ENCODE peak calls at places on chromosomes 16 and 17, in eight cellular contexts. One of them, this sample, is unnamed.

GRCh38 chr17:55308613-55309332 is 44.0 kb downstream of the HLF start:
- DNase-seq in HCT116: no peak
- DNase-seq in GM23248: no peak
- DNase-seq in MM.1S: no peak
- DNase-seq in mesenchymal stem cell: no peak
- DNase-seq in OCI-LY7: no peak
- DNase-seq in neural progenitor cell: no peak
- DNase-seq in K562: no peak
- DNase-seq in this sample: no peak

GRCh38 chr17:80008383-80008840 is 27.3 kb downstream of the TBC1D16 start:
- DNase-seq in neural progenitor cell: peak; percentile 79
- DNase-seq in K562: peak; percentile 84
- DNase-seq in GM23248: peak; percentile 82
- DNase-seq in MM.1S: peak; percentile 68
- DNase-seq in mesenchymal stem cell: peak; percentile 69
- DNase-seq in OCI-LY7: peak; percentile 83
- DNase-seq in HCT116: peak; percentile 61
- DNase-seq in this sample: peak; percentile 8

GRCh38 chr16:7014756-7015155 is 317.9 kb upstream of the RBFOX1 start:
- DNase-seq in GM23248: no peak
- DNase-seq in K562: no peak
- DNase-seq in neural progenitor cell: no peak
- DNase-seq in mesenchymal stem cell: no peak
- DNase-seq in MM.1S: no peak
- DNase-seq in HCT116: no peak
- DNase-seq in OCI-LY7: no peak
- DNase-seq in this sample: no peak

GRCh38 chr16:51419768-51420167 is 268.7 kb upstream of the SALL1 start:
- DNase-seq in OCI-LY7: no peak
- DNase-seq in neural progenitor cell: no peak
- DNase-seq in K562: no peak
- DNase-seq in MM.1S: peak; percentile 57
- DNase-seq in mesenchymal stem cell: no peak
- DNase-seq in HCT116: no peak
- DNase-seq in GM23248: peak; percentile 11
- DNase-seq in this sample: no peak

GRCh38 chr17:79080761-79081290 is 6.2 kb downstream of the ENGASE start:
- DNase-seq in GM23248: no peak
- DNase-seq in K562: no peak
- DNase-seq in mesenchymal stem cell: no peak
- DNase-seq in neural progenitor cell: no peak
- DNase-seq in MM.1S: no peak
- DNase-seq in HCT116: no peak
- DNase-seq in OCI-LY7: no peak
- DNase-seq in this sample: no peak

GRCh38 chr16:88197481-88198456 is 185.0 kb upstream of the ZNF469 start:
- DNase-seq in GM23248: peak; percentile 12
- DNase-seq in MM.1S: no peak
- DNase-seq in HCT116: no peak
- DNase-seq in OCI-LY7: no peak
- DNase-seq in neural progenitor cell: no peak
- DNase-seq in mesenchymal stem cell: no peak
- DNase-seq in K562: no peak
- DNase-seq in this sample: no peak

GRCh38 chr16:53754938-53755910 is 51.3 kb downstream of the FTO start:
- DNase-seq in HCT116: no peak
- DNase-seq in GM23248: peak; percentile 72
- DNase-seq in OCI-LY7: no peak
- DNase-seq in K562: peak; percentile 58
- DNase-seq in neural progenitor cell: no peak
- DNase-seq in MM.1S: no peak
- DNase-seq in mesenchymal stem cell: peak; percentile 60
- DNase-seq in this sample: peak; percentile 84

GRCh38 chr16:53892155-53892554 is 188.2 kb downstream of the FTO start:
- DNase-seq in GM23248: peak; percentile 70
- DNase-seq in OCI-LY7: peak; percentile 27
- DNase-seq in K562: peak; percentile 66
- DNase-seq in MM.1S: peak; percentile 25
- DNase-seq in mesenchymal stem cell: peak; percentile 77
- DNase-seq in HCT116: peak; percentile 22
- DNase-seq in neural progenitor cell: peak; percentile 68
- DNase-seq in this sample: peak; percentile 57

GRCh38 chr16:67040906-67041305 is 12.0 kb downstream of the CBFB start:
- DNase-seq in K562: no peak
- DNase-seq in neural progenitor cell: no peak
- DNase-seq in OCI-LY7: no peak
- DNase-seq in GM23248: peak; percentile 18
- DNase-seq in HCT116: no peak
- DNase-seq in MM.1S: no peak
- DNase-seq in mesenchymal stem cell: no peak
- DNase-seq in this sample: peak; percentile 82

GRCh38 chr16:47779201-47780016 is 318.3 kb downstream of the PHKB start:
- DNase-seq in HCT116: no peak
- DNase-seq in GM23248: peak; percentile 45
- DNase-seq in K562: peak; percentile 65
- DNase-seq in MM.1S: peak; percentile 57
- DNase-seq in neural progenitor cell: no peak
- DNase-seq in mesenchymal stem cell: peak; percentile 22
- DNase-seq in OCI-LY7: no peak
- DNase-seq in this sample: peak; percentile 29

GRCh38 chr17:80944326-80944725 is 47.3 kb upstream of the CHMP6 start:
- DNase-seq in neural progenitor cell: no peak
- DNase-seq in OCI-LY7: no peak
- DNase-seq in GM23248: no peak
- DNase-seq in mesenchymal stem cell: no peak
- DNase-seq in K562: no peak
- DNase-seq in MM.1S: no peak
- DNase-seq in HCT116: no peak
- DNase-seq in this sample: no peak

GRCh38 chr17:74959826-74960738 is 12.5 kb downstream of the HID1 start:
- DNase-seq in GM23248: peak; percentile 75
- DNase-seq in K562: peak; percentile 69
- DNase-seq in neural progenitor cell: no peak
- DNase-seq in OCI-LY7: no peak
- DNase-seq in HCT116: no peak
- DNase-seq in mesenchymal stem cell: no peak
- DNase-seq in MM.1S: no peak
- DNase-seq in this sample: peak; percentile 23

GRCh38 chr17:64326420-64327054 is 63.5 kb upstream of the TEX2 start:
- DNase-seq in HCT116: no peak
- DNase-seq in OCI-LY7: no peak
- DNase-seq in K562: no peak
- DNase-seq in MM.1S: no peak
- DNase-seq in mesenchymal stem cell: peak; percentile 29
- DNase-seq in neural progenitor cell: no peak
- DNase-seq in GM23248: peak; percentile 82
- DNase-seq in this sample: peak; percentile 53

GRCh38 chr16:67399218-67399733 is 6.0 kb upstream of the TPPP3 start:
- DNase-seq in MM.1S: no peak
- DNase-seq in HCT116: no peak
- DNase-seq in mesenchymal stem cell: peak; percentile 50
- DNase-seq in OCI-LY7: peak; percentile 52
- DNase-seq in GM23248: peak; percentile 48
- DNase-seq in K562: peak; percentile 75
- DNase-seq in neural progenitor cell: peak; percentile 90
- DNase-seq in this sample: no peak

GRCh38 chr16:88448461-88449266 is 4.4 kb upstream of the ZFPM1 start:
- DNase-seq in OCI-LY7: peak; percentile 35
- DNase-seq in HCT116: no peak
- DNase-seq in MM.1S: no peak
- DNase-seq in mesenchymal stem cell: no peak
- DNase-seq in GM23248: no peak
- DNase-seq in K562: no peak
- DNase-seq in neural progenitor cell: no peak
- DNase-seq in this sample: no peak

GRCh38 chr16:4488486-4488967 is 12.3 kb downstream of the HMOX2 start:
- DNase-seq in mesenchymal stem cell: peak; percentile 64
- DNase-seq in OCI-LY7: no peak
- DNase-seq in neural progenitor cell: no peak
- DNase-seq in HCT116: no peak
- DNase-seq in GM23248: peak; percentile 38
- DNase-seq in K562: no peak
- DNase-seq in MM.1S: no peak
- DNase-seq in this sample: no peak

GRCh38 chr16:26795184-26795583 is 271.5 kb upstream of the C16orf82 start:
- DNase-seq in OCI-LY7: peak; percentile 87
- DNase-seq in MM.1S: no peak
- DNase-seq in mesenchymal stem cell: no peak
- DNase-seq in HCT116: no peak
- DNase-seq in K562: peak; percentile 12
- DNase-seq in GM23248: no peak
- DNase-seq in neural progenitor cell: peak; percentile 56
- DNase-seq in this sample: no peak

DNA sequence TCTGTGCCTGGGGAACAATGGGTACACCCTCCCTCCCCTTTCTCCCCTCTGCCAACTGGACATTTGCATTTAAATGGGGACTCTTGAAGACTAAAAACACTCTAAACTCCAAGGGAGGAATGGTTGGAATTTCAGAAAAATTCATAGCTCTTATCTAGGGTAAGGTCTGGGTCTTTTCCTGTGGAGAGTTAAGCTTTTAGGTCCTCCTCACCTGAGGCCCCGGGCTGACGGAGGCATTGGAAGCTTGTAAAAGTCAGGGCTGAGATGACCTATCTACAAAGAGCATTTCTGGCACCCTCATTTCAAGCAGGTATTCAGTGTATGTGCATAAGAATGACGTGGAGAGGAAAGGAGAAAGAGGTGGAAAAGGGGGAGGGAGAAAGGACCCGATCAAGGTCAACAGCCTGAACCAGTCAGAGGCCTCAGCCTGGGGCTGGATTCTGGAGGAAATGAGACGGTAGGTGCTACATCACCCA is 78.0 kb downstream of the RAP1GAP2 start:
- DNase-seq in HCT116: no peak
- DNase-seq in GM23248: no peak
- DNase-seq in MM.1S: no peak
- DNase-seq in K562: no peak
- DNase-seq in neural progenitor cell: peak; percentile 33
- DNase-seq in mesenchymal stem cell: no peak
- DNase-seq in OCI-LY7: no peak
- DNase-seq in this sample: no peak
- H3K4me1 ChIP-seq in HCT116: peaks cover 2% of the 10 kb centered on the region
- H3K4me1 ChIP-seq in GM23248: no peaks in the 10 kb centered on the region
- H3K4me1 ChIP-seq in MM.1S: no peaks in the 10 kb centered on the region
- H3K4me1 ChIP-seq in K562: no peaks in the 10 kb centered on the region
- H3K4me1 ChIP-seq in neural progenitor cell: peaks cover 34% of the 10 kb centered on the region
- H3K4me1 ChIP-seq in mesenchymal stem cell: no peaks in the 10 kb centered on the region
- H3K4me1 ChIP-seq in OCI-LY7: peaks cover 12% of the 10 kb centered on the region
- H3K4me1 ChIP-seq in this sample: no peaks in the 10 kb centered on the region

GRCh38 chr17:82972836-82973372 is 106.5 kb upstream of the METRNL start:
- DNase-seq in MM.1S: no peak
- DNase-seq in mesenchymal stem cell: no peak
- DNase-seq in HCT116: no peak
- DNase-seq in OCI-LY7: no peak
- DNase-seq in neural progenitor cell: no peak
- DNase-seq in GM23248: no peak
- DNase-seq in K562: no peak
- DNase-seq in this sample: no peak

GRCh38 chr17:82976982-82977488 is 102.4 kb upstream of the METRNL start:
- DNase-seq in GM23248: no peak
- DNase-seq in MM.1S: no peak
- DNase-seq in mesenchymal stem cell: no peak
- DNase-seq in OCI-LY7: no peak
- DNase-seq in HCT116: no peak
- DNase-seq in K562: no peak
- DNase-seq in neural progenitor cell: no peak
- DNase-seq in this sample: no peak

GRCh38 chr17:82973456-82974135 is 105.8 kb upstream of the METRNL start:
- DNase-seq in HCT116: no peak
- DNase-seq in neural progenitor cell: no peak
- DNase-seq in GM23248: no peak
- DNase-seq in OCI-LY7: no peak
- DNase-seq in mesenchymal stem cell: no peak
- DNase-seq in MM.1S: no peak
- DNase-seq in K562: no peak
- DNase-seq in this sample: no peak

GRCh38 chr17:82977586-82977985 is 101.8 kb upstream of the METRNL start:
- DNase-seq in K562: no peak
- DNase-seq in mesenchymal stem cell: no peak
- DNase-seq in OCI-LY7: no peak
- DNase-seq in MM.1S: no peak
- DNase-seq in GM23248: no peak
- DNase-seq in neural progenitor cell: no peak
- DNase-seq in HCT116: no peak
- DNase-seq in this sample: no peak

DNA sequence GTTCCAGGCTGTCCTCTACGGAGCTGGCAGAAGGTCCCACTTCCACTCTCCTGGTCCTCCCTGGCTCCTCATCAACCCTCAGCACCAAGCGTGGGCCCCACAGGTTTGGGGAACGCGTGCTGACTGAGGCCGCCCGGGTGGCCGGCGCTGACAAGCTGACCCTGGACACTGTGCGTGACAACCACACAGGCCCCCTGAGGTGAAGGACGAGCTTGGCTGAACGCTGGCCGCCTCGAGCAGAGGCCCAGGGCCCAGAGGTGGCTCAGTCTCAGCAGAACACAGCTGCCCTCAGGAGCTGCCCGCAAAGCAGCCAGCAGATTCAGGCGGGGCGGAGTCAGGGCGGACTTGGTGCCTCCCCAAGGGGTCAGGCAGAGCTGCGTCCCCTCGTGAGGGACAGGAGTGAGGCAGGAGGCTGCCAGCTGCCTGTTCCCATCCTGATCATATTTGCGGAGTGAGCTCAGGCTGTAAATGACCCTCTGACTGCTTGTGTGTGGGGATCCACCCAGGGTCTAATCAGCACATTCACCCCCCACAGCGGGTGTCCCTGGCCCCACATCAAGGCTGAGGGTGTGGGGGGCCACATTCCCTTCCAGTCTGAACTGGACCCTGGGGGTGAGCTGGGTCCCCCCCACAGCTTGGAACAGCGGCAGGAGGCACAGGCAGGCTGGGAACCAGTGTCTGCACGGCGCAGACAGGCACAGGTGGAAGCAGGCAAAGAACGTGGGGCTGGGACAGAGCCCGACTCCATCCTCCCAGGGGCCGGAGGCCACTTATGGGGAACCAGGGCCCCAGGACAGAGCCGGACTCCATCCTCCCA is 105.1 kb upstream of the METRNL start:
- DNase-seq in K562: no peak
- DNase-seq in OCI-LY7: no peak
- DNase-seq in MM.1S: no peak
- DNase-seq in mesenchymal stem cell: no peak
- DNase-seq in GM23248: no peak
- DNase-seq in neural progenitor cell: no peak
- DNase-seq in HCT116: no peak
- DNase-seq in this sample: no peak
- H3K9me3 ChIP-seq in K562: no peaks in the 10 kb centered on the region
- H3K9me3 ChIP-seq in OCI-LY7: no peaks in the 10 kb centered on the region
- H3K9me3 ChIP-seq in MM.1S: no peaks in the 10 kb centered on the region
- H3K9me3 ChIP-seq in mesenchymal stem cell: no peaks in the 10 kb centered on the region
- H3K9me3 ChIP-seq in GM23248: no peaks in the 10 kb centered on the region
- H3K9me3 ChIP-seq in neural progenitor cell: no peaks in the 10 kb centered on the region
- H3K9me3 ChIP-seq in HCT116: no peaks in the 10 kb centered on the region
- H3K9me3 ChIP-seq in this sample: no peaks in the 10 kb centered on the region

GRCh38 chr17:16439303-16439791 is 24.0 kb downstream of the TRPV2 start:
- DNase-seq in K562: no peak
- DNase-seq in mesenchymal stem cell: peak; percentile 38
- DNase-seq in HCT116: no peak
- DNase-seq in MM.1S: peak; percentile 45
- DNase-seq in OCI-LY7: peak; percentile 38
- DNase-seq in neural progenitor cell: no peak
- DNase-seq in GM23248: peak; percentile 48
- DNase-seq in this sample: peak; percentile 37
- H2AFZ ChIP-seq in K562: no peak overlapping the region
- H2AFZ ChIP-seq in mesenchymal stem cell: no peak overlapping the region
- H2AFZ ChIP-seq in HCT116: no peak overlapping the region
- H2AFZ ChIP-seq in MM.1S: peak overlapping the region; percentile 37
- H2AFZ ChIP-seq in OCI-LY7: no peak overlapping the region
- H2AFZ ChIP-seq in neural progenitor cell: no peak overlapping the region
- H2AFZ ChIP-seq in GM23248: peak overlapping the region; percentile 50
- H2AFZ ChIP-seq in this sample: no peak overlapping the region

GRCh38 chr17:31580331-31581021 is 189.0 kb downstream of the RAB11FIP4 start:
- DNase-seq in HCT116: no peak
- DNase-seq in mesenchymal stem cell: peak; percentile 72
- DNase-seq in MM.1S: no peak
- DNase-seq in OCI-LY7: no peak
- DNase-seq in neural progenitor cell: no peak
- DNase-seq in GM23248: peak; percentile 95
- DNase-seq in K562: no peak
- DNase-seq in this sample: peak; percentile 81
- H3K4me1 ChIP-seq in HCT116: peaks cover 9% of the 10 kb centered on the region
- H3K4me1 ChIP-seq in mesenchymal stem cell: peaks cover 38% of the 10 kb centered on the region
- H3K4me1 ChIP-seq in MM.1S: peaks cover 10% of the 10 kb centered on the region
- H3K4me1 ChIP-seq in OCI-LY7: no peaks in the 10 kb centered on the region
- H3K4me1 ChIP-seq in neural progenitor cell: no peaks in the 10 kb centered on the region
- H3K4me1 ChIP-seq in GM23248: peaks cover 57% of the 10 kb centered on the region
- H3K4me1 ChIP-seq in K562: no peaks in the 10 kb centered on the region
- H3K4me1 ChIP-seq in this sample: peaks cover 35% of the 10 kb centered on the region

This sample was measured in astrocyte.